ENCODE peak calls at places on chromosomes 1 and 21, in eight cellular contexts. M is activated gamma-delta T cell treated with Interleukin-2 at 50 U/mL for 16 hours; C is T-helper 9 cell; F is GM20000; L is mesendoderm; X is BE2C; H is CD4-positive, CD25-positive, alpha-beta regulatory T cell; I is ovary. R is an unnamed sample.

GRCh38 chr1:50645147-50645546 is 221.9 kb upstream of the DMRTA2 start:
- DNase-seq in M (no peak), C (no peak), F (no peak), L (no peak), X (no peak), H (no peak), I (no peak), R (no peak)

GRCh38 chr1:22142315-22143064 is 407 bp downstream of the WNT4 start:
- DNase-seq in M (no peak), C (no peak), F (peak), L (peak), X (peak), H (no peak), I (peak), R (no peak)

GRCh38 chr1:156858555-156858956 is 361 bp downstream of the INSRR start:
- DNase-seq in M (no peak), C (no peak), F (no peak), L (peak), X (peak), H (no peak), I (no peak), R (peak)

GRCh38 chr21:38027901-38028300 is 111.6 kb upstream of the KCNJ6 start:
- DNase-seq in M (no peak), C (no peak), F (no peak), L (no peak), X (no peak), H (no peak), I (no peak), R (no peak)

GRCh38 chr1:219027161-219027673 is 146.5 kb upstream of the LYPLAL1 start:
- DNase-seq in M (no peak), C (no peak), F (no peak), L (no peak), X (no peak), H (no peak), I (no peak), R (no peak)

GRCh38 chr1:165671531-165671930 is 26.8 kb downstream of the ALDH9A1 start:
- DNase-seq in M (no peak), C (no peak), F (no peak), L (no peak), X (no peak), H (no peak), I (no peak), R (no peak)

GRCh38 chr1:230205719-230206198 is 138.7 kb downstream of the GALNT2 start:
- DNase-seq in M (no peak), C (no peak), F (no peak), L (peak), X (no peak), H (no peak), I (no peak), R (no peak)

GRCh38 chr1:17777330-17777729 is 22.2 kb downstream of the ACTL8 start:
- DNase-seq in M (no peak), C (no peak), F (no peak), L (peak), X (no peak), H (no peak), I (no peak), R (no peak)

GRCh38 chr1:230878584-230878975 is 10.3 kb upstream of the C1orf198 start:
- DNase-seq in M (no peak), C (no peak), F (no peak), L (no peak), X (no peak), H (no peak), I (no peak), R (no peak)

GRCh38 chr1:71087060-71087459 is 6.2 kb upstream of the ZRANB2 start:
- DNase-seq in M (no peak), C (no peak), F (no peak), L (peak), X (no peak), H (no peak), I (no peak), R (no peak)

GRCh38 chr1:177210071-177210470 is 39.3 kb downstream of the BRINP2 start:
- DNase-seq in M (no peak), C (no peak), F (no peak), L (no peak), X (no peak), H (no peak), I (no peak), R (no peak)

GRCh38 chr21:27476696-27477095 is 509.8 kb upstream of the ADAMTS5 start:
- DNase-seq in M (no peak), C (no peak), F (no peak), L (no peak), X (no peak), H (no peak), I (no peak), R (no peak)

GRCh38 chr1:100414693-100415092 is 62.4 kb downstream of the CDC14A start:
- DNase-seq in M (peak), C (no peak), F (no peak), L (no peak), X (no peak), H (no peak), I (no peak), R (no peak)

GRCh38 chr1:31310131-31310530 is 13.3 kb downstream of the ZCCHC17 start:
- DNase-seq in M (no peak), C (no peak), F (no peak), L (no peak), X (no peak), H (no peak), I (no peak), R (no peak)

GRCh38 chr21:24938592-24938991 is 668.7 kb downstream of the MRPL39 start:
- DNase-seq in M (no peak), C (no peak), F (no peak), L (no peak), X (no peak), H (no peak), I (no peak), R (no peak)

GRCh38 chr1:43776043-43776761 is 68.9 kb downstream of the ST3GAL3 start:
- DNase-seq in M (no peak), C (no peak), F (no peak), L (no peak), X (no peak), H (no peak), I (no peak), R (no peak)

GRCh38 chr1:88009916-88010315 is 674.2 kb upstream of the PKN2 start:
- DNase-seq in M (no peak), C (no peak), F (no peak), L (peak), X (no peak), H (no peak), I (no peak), R (no peak)

GRCh38 chr21:43290529-43291346 is 121.9 kb downstream of the CRYAA start:
- DNase-seq in M (no peak), C (no peak), F (peak), L (no peak), X (peak), H (no peak), I (no peak), R (no peak)

GRCh38 chr1:151370211-151370911 is 2.1 kb downstream of the SELENBP1 start:
- DNase-seq in M (no peak), C (no peak), F (no peak), L (no peak), X (no peak), H (no peak), I (peak), R (no peak)

GRCh38 chr1:173056355-173056754 is 5.6 kb upstream of the TNFSF18 start:
- DNase-seq in M (no peak), C (no peak), F (no peak), L (no peak), X (no peak), H (no peak), I (no peak), R (no peak)

GRCh38 chr1:152906023-152906565 is 2.3 kb upstream of the IVL start:
- DNase-seq in M (no peak), C (no peak), F (no peak), L (peak), X (no peak), H (no peak), I (no peak), R (no peak)

GRCh38 chr1:101221945-101222429 is 14.8 kb upstream of the S1PR1 start:
- DNase-seq in M (no peak), C (no peak), F (peak), L (no peak), X (no peak), H (no peak), I (no peak), R (no peak)

GRCh38 chr1:40107290-40107959 is 10.4 kb upstream of the PPT1 start:
- DNase-seq in M (no peak), C (no peak), F (no peak), L (peak), X (no peak), H (no peak), I (no peak), R (no peak)

GRCh38 chr1:89126602-89127001 is 688 bp upstream of the GBP2 start:
- DNase-seq in M (no peak), C (no peak), F (no peak), L (no peak), X (no peak), H (no peak), I (no peak), R (no peak)

GRCh38 chr1:172883387-172883791 is 167.4 kb downstream of the TNFSF18 start:
- DNase-seq in M (no peak), C (no peak), F (no peak), L (no peak), X (no peak), H (no peak), I (no peak), R (no peak)

GRCh38 chr1:215407575-215407974 is 159.5 kb upstream of the KCTD3 start:
- DNase-seq in M (no peak), C (no peak), F (no peak), L (no peak), X (no peak), H (no peak), I (no peak), R (no peak)

GRCh38 chr1:85121744-85122143 is 73.4 kb upstream of the MCOLN3 start:
- DNase-seq in M (no peak), C (no peak), F (no peak), L (no peak), X (no peak), H (no peak), I (no peak), R (no peak)

GRCh38 chr1:30345525-30346145 is 377.8 kb downstream of the MATN1 start:
- DNase-seq in M (no peak), C (no peak), F (no peak), L (no peak), X (no peak), H (no peak), I (no peak), R (no peak)

GRCh38 chr21:43369124-43369523 is 57.8 kb downstream of the SIK1 start:
- DNase-seq in M (no peak), C (no peak), F (peak), L (no peak), X (peak), H (no peak), I (no peak), R (no peak)

GRCh38 chr1:3391711-3392110 is 62.8 kb upstream of the ARHGEF16 start:
- DNase-seq in M (no peak), C (no peak), F (no peak), L (peak), X (no peak), H (no peak), I (no peak), R (no peak)

GRCh38 chr1:47785561-47786271 is 211.5 kb downstream of the TRABD2B start:
- DNase-seq in M (no peak), C (no peak), F (no peak), L (peak), X (peak), H (no peak), I (no peak), R (peak)

GRCh38 chr1:58765016-58765415 is 18.8 kb downstream of the JUN start:
- DNase-seq in M (no peak), C (no peak), F (no peak), L (no peak), X (no peak), H (no peak), I (no peak), R (no peak)

GRCh38 chr1:63122051-63122450 is 200.3 kb upstream of the FOXD3 start:
- DNase-seq in M (no peak), C (no peak), F (peak), L (no peak), X (no peak), H (no peak), I (no peak), R (peak)

GRCh38 chr1:204576422-204576821 is 60.2 kb downstream of the MDM4 start:
- DNase-seq in M (no peak), C (no peak), F (no peak), L (peak), X (no peak), H (no peak), I (no peak), R (no peak)

GRCh38 chr1:87330201-87330953 is 1.7 kb downstream of the LMO4 start:
- DNase-seq in M (no peak), C (no peak), F (peak), L (peak), X (no peak), H (no peak), I (peak), R (peak)

GRCh38 chr1:232886304-232886703 is 64.1 kb upstream of the NTPCR start:
- DNase-seq in M (no peak), C (no peak), F (no peak), L (no peak), X (no peak), H (no peak), I (no peak), R (no peak)

GRCh38 chr1:214660900-214661299 is 57.9 kb downstream of the CENPF start:
- DNase-seq in M (no peak), C (no peak), F (no peak), L (peak), X (no peak), H (no peak), I (peak), R (no peak)

GRCh38 chr1:197618065-197618464 is 157.2 kb downstream of the DENND1B start:
- DNase-seq in M (no peak), C (no peak), F (no peak), L (no peak), X (peak), H (no peak), I (no peak), R (no peak)

R was measured in SK-N-DZ.